ENCODE peak calls at places on chromosomes 13 and 19, in six cellular contexts. L is transverse colon, U is body of pancreas, N is breast epithelium, H is uterus, V is sigmoid colon. O is an unnamed sample.

GRCh38 chr19:38360351-38360750 is 14.0 kb upstream of the PSMD8 start:
- DNase-seq in L (no peak), U (no peak), N (no peak), H (no peak), V (no peak), O (no peak)

GRCh38 chr13:28707629-28708427 is 10.9 kb downstream of the SLC46A3 start:
- DNase-seq in L (no peak), U (no peak), N (no peak), H (no peak), V (no peak), O (no peak)

GRCh38 chr19:1068111-1069001 is 1.4 kb downstream of the ARHGAP45 start:
- DNase-seq in L (peak), U (no peak), N (no peak), H (no peak), V (no peak), O (no peak)

GRCh38 chr19:33310606-33311325 is 8.4 kb upstream of the CEBPA start:
- DNase-seq in L (peak), U (peak), N (no peak), H (no peak), V (no peak), O (peak)

GRCh38 chr13:64704121-64704520 is 2526.0 kb downstream of the PCDH9 start:
- DNase-seq in L (no peak), U (no peak), N (no peak), H (no peak), V (no peak), O (no peak)

GRCh38 chr13:101065314-101065713 is 351.0 kb downstream of the NALCN start:
- DNase-seq in L (no peak), U (no peak), N (no peak), H (no peak), V (no peak), O (no peak)

GRCh38 chr13:27789495-27790303 is 2.6 kb upstream of the GSX1 start:
- DNase-seq in L (no peak), U (no peak), N (no peak), H (no peak), V (no peak), O (peak)

GRCh38 chr13:42153371-42153770 is 104.9 kb downstream of the DGKH start:
- DNase-seq in L (no peak), U (no peak), N (no peak), H (no peak), V (no peak), O (no peak)

GRCh38 chr13:23767806-23768205 is 121.4 kb downstream of the MIPEP start:
- DNase-seq in L (no peak), U (no peak), N (no peak), H (no peak), V (no peak), O (no peak)

GRCh38 chr13:28045861-28046260 is 54.5 kb downstream of the FLT3 start:
- DNase-seq in L (no peak), U (no peak), N (no peak), H (no peak), V (no peak), O (no peak)

GRCh38 chr13:103100795-103101194 is 34.6 kb upstream of the SLC10A2 start:
- DNase-seq in L (no peak), U (no peak), N (no peak), H (no peak), V (no peak), O (no peak)

GRCh38 chr13:32902898-32903297 is 113.3 kb upstream of the KL start:
- DNase-seq in L (peak), U (peak), N (no peak), H (peak), V (peak), O (peak)

GRCh38 chr13:74320282-74320681 is 186.1 kb upstream of the KLF12 start:
- DNase-seq in L (no peak), U (no peak), N (no peak), H (no peak), V (no peak), O (no peak)

DNA sequence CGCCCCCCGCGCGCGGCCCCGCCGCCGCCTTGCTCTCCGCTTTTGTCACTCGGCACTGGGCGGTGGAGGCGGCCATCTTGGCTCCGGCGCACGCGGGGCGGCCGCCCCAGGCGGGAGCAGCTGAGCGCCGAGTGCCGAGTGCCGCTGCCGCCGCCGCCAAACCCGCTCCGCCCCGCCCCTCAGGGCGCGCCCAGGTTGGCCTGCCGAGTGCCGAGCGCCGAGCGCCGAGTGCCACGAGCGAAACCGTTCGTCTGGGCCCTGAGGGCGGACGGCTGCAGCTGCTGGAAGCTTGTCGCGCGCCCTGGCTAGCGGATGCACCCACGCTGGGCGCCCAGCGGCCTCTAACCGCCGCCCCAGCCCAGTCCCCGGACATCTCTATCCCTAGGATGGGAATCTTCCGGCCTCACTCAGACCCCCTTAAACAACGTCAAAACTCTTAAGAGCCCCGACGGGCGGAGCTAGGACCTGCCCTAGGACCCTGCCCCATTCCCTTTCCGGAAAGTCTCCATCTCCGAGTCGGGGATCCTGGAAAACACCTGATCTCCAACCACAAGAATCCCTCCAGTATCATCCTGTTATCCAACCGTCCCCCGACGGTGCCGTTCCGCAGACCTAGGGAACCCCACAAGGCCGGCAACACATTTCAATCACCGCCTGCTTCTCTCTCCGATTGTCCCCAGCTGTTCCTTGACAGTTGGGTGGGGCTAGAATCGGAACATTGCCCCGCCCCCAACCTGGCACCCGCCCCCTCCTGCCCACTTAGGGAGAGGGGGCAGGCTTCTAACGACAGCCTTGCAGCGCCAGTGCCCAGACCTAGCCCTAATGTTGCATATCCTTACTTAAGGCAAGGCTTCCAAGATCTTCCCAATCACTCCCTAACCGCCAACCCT is 14.1 kb upstream of the AKAP8L start:
- DNase-seq in L (peak), U (peak), N (peak), H (peak), V (peak), O (peak)
- TF ChIP-seq POLR2A in L (no peak), U (peak), N (no peak), H (peak), V (no peak), O (no peak)

GRCh38 chr19:29104605-29105241 is 108.2 kb downstream of the UQCRFS1 start:
- DNase-seq in L (no peak), U (no peak), N (no peak), H (no peak), V (no peak), O (no peak)

GRCh38 chr19:29111581-29111980 is 101.4 kb downstream of the UQCRFS1 start:
- DNase-seq in L (no peak), U (no peak), N (no peak), H (no peak), V (no peak), O (no peak)

GRCh38 chr19:29105629-29106352 is 107.2 kb downstream of the UQCRFS1 start:
- DNase-seq in L (no peak), U (no peak), N (no peak), H (no peak), V (no peak), O (no peak)

GRCh38 chr19:29106353-29106885 is 106.5 kb downstream of the UQCRFS1 start:
- DNase-seq in L (no peak), U (no peak), N (no peak), H (no peak), V (no peak), O (no peak)

DNA sequence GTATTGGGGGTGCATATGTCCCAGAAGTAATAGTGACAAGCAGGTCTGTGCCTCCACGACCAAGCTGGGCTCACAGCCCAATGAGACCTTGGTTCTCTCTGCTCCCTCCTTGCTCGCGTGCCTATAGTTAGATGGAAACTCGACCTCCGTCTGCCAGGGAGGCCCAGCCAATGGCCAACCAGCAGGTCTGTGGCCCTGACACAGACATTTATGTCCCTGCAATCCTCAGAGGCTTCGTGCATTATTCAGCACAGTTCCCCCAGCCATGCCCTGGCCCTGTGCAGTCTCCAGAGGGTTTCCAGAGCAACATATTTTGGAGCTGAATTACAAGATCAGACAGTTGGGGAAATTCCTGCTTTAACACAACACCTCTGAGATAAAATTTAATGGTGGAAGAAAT is 105.1 kb downstream of the UQCRFS1 start:
- DNase-seq in L (no peak), U (no peak), N (no peak), H (no peak), V (no peak), O (no peak)
- H3K4me3 ChIP-seq in L (no peak), U (no peak), N (no peak), H (no peak), V (no peak), O (no peak)

GRCh38 chr19:40431698-40432097 is 5.9 kb upstream of the SERTAD1 start:
- DNase-seq in L (no peak), U (no peak), N (no peak), H (no peak), V (no peak), O (no peak)

GRCh38 chr19:40438284-40438683 is 5.9 kb downstream of the SERTAD3 start:
- DNase-seq in L (no peak), U (no peak), N (no peak), H (no peak), V (no peak), O (no peak)

DNA sequence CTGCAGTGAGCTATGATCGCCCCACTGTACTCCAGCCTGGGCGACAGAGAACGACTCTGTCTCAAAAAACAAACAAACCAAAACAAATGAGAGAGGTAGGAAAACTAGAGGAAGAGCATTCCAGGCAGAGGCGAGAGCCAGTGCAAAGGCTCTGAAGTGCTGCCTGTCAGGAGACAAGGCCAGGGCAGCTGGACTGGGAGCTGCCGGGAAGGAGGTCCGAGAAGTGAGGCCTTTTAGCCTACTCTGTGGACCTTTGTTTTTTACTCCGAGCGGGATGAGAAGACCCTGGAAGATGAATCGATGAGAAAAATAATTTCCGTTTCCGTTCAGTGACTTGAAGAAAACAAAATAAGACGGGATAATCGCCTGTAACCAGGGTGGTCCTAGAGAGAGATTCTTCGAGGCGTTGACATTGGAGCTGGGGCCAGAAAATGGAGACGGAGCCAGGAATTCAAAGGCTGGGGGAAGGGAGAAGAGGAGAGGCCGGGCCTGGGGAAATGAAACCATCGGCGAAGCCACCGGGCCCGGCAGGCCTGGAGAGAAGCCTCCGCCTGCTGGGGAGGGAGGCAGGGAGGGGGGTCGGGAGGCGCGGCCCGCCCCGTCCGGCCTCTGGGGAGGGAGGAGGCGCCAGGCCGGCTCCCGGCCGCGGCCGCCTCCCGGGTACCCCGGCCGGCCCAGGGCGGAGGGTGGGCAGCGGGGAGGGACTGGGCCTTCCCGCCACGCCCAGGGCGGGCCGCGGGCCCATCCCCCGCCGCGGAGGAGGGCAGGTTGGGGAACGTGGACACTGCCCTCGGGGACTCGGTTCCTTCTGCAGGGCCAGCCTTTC is 7.8 kb upstream of the SERTAD1 start:
- DNase-seq in L (peak), U (peak), N (peak), H (peak), V (peak), O (peak)
- TF ChIP-seq POLR2A in L (peak), U (peak), N (peak), H (peak), V (no peak), O (no peak)

DNA sequence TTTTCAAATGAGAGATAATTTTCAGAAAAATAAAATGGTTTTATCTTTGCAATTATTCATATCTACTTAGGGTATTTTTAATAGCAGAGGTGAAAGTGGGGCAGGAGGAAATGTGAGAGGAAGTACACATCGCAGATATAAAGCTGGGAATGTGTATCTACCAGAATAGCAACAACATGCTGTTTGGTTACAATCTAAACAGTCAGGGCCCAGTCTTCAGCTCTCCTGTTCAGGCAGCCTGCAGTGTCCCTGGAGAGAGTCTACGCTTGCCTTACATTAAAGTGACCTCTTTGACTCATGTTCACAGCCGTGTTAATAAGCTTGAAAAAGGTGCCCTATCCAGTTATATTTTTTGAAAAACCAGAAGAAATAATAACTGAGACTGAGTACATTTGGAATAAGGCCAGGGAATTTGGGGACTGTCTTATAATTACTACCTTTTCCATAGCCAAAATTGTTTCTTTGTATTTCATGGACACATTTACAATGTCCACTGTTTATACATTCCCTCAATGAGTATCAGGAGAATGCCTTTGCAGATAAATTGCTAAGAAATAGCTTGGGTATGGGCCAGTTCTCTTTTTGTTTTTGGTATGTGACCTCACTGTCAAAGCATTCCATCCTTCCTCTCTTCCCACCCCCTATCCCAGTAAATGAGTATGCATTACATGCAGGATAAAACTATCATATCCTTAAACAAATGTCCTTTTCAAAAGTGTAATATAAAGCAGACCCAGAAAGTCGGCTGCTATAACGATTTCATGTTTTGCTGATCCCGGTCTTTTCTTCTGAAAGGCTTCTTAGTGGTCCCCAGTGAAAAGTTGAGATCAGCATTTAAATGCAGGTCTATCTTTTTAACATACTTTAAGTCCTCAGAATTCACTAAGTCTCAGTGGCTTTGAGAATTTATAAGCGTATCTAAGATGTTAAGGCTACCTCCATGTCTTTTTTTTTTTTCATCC is 82.6 kb downstream of the PCDH9 start:
- DNase-seq in L (no peak), U (no peak), N (no peak), H (no peak), V (no peak), O (no peak)
- H3K4me3 ChIP-seq in L (no peak), U (no peak), N (no peak), H (no peak), V (no peak), O (no peak)

GRCh38 chr19:45528744-45529453 is 21.6 kb downstream of the VASP start:
- DNase-seq in L (peak), U (peak), N (peak), H (no peak), V (no peak), O (no peak)
- TF ChIP-seq POLR2A in L (no peak), U (no peak), N (no peak), H (no peak), V (no peak), O (no peak)

O was measured in lower leg skin.